ENCODE peak calls at places on chromosomes 2 and 18, in five cellular contexts. Y is AG10803, H is heart left ventricle, E is left ventricle myocardium inferior, T is T-helper 2 cell. Q is an unnamed sample.

GRCh38 chr2:184199274-184199673 is 399.1 kb upstream of the ZNF804A start:
- DNase-seq in T (no peak), H (no peak), Y (no peak), E (no peak), Q (no peak)

GRCh38 chr2:43412121-43412753 is 183.6 kb downstream of the THADA start:
- DNase-seq in H (no peak), Y (no peak), E (no peak), T (no peak), Q (no peak)

GRCh38 chr2:134144081-134144596 is 109.7 kb upstream of the MGAT5 start:
- DNase-seq in H (no peak), E (no peak), T (no peak), Y (no peak), Q (no peak)

GRCh38 chr2:219765236-219765635 is 137.8 kb downstream of the SLC4A3 start:
- DNase-seq in H (no peak), Y (no peak), E (no peak), T (peak; percentile 4), Q (no peak)

GRCh38 chr2:239687441-239687840 is 286.6 kb upstream of the HDAC4 start:
- DNase-seq in Y (no peak), E (no peak), H (no peak), T (no peak), Q (no peak)

GRCh38 chr2:102841107-102841840 is 79.4 kb downstream of the TMEM182 start:
- DNase-seq in Y (peak; percentile 37), T (peak; percentile 24), E (peak; percentile 18), H (peak; percentile 29), Q (peak; percentile 19)

GRCh38 chr2:171999125-171999524 is 628 bp upstream of the METAP1D start:
- DNase-seq in Y (no peak), H (no peak), T (no peak), E (no peak), Q (no peak)

GRCh38 chr2:232490221-232491138 is 2.8 kb upstream of the ECEL1 start:
- DNase-seq in E (peak; percentile 5), Y (no peak), H (no peak), T (no peak), Q (no peak)

GRCh38 chr2:15914981-15915380 is 25.4 kb upstream of the MYCN start:
- DNase-seq in Y (no peak), E (no peak), H (no peak), T (no peak), Q (no peak)

GRCh38 chr18:36412778-36413177 is 115.3 kb downstream of the FHOD3 start:
- DNase-seq in T (no peak), H (no peak), Y (no peak), E (no peak), Q (no peak)

GRCh38 chr2:7517122-7517487 is 599.9 kb downstream of the RNF144A start:
- DNase-seq in E (no peak), T (peak; percentile 57), H (no peak), Y (peak; percentile 60), Q (no peak)

GRCh38 chr2:193841389-193842150 is 1646.8 kb upstream of the TMEFF2 start:
- DNase-seq in T (no peak), E (no peak), H (no peak), Y (peak; percentile 48), Q (no peak)

GRCh38 chr2:231360401-231360800 is 35.1 kb upstream of the B3GNT7 start:
- DNase-seq in Y (no peak), T (no peak), E (peak; percentile 47), H (no peak), Q (peak; percentile 46)

GRCh38 chr2:152813381-152813780 is 95.0 kb downstream of the ARL6IP6 start:
- DNase-seq in T (peak; percentile 57), Y (no peak), E (no peak), H (no peak), Q (no peak)

GRCh38 chr2:69291004-69291650 is 95.9 kb downstream of the GFPT1 start:
- DNase-seq in Y (peak; percentile 85), H (no peak), E (no peak), T (no peak), Q (no peak)

GRCh38 chr18:10487161-10487560 is 32.7 kb downstream of the APCDD1 start:
- DNase-seq in E (no peak), T (no peak), Y (no peak), H (no peak), Q (no peak)

Q was measured in psoas muscle.